ENCODE peak calls at places on chromosomes 6 and 20, in six cellular contexts. H is cardiac fibroblast, W is GM23338, L is A549, G is GM12865, N is hepatocyte. Y is an unnamed sample.

GRCh38 chr20:47708953-47709833 is 76.1 kb downstream of the SULF2 start:
- DNase-seq in H (no peak), G (no peak), L (no peak), W (no peak), N (no peak), Y (no peak)

GRCh38 chr6:139323511-139324445 is 32.0 kb upstream of the TXLNB start:
- DNase-seq in W (peak; percentile 86), L (peak; percentile 3), H (peak; percentile 92), G (peak; percentile 61), N (peak; percentile 51), Y (peak; percentile 40)

GRCh38 chr20:37503256-37503927 is 17.7 kb upstream of the NNAT start:
- DNase-seq in W (no peak), H (no peak), L (no peak), N (no peak), G (no peak), Y (no peak)

GRCh38 chr20:47665221-47665991 is 119.9 kb downstream of the SULF2 start:
- DNase-seq in H (no peak), L (no peak), W (no peak), G (no peak), N (no peak), Y (no peak)

GRCh38 chr20:33031531-33031930 is at the start of gene BPIFB6:
- DNase-seq in W (no peak), H (no peak), N (no peak), L (no peak), G (no peak), Y (no peak)

GRCh38 chr20:9160760-9161159 is 91.9 kb downstream of the PLCB4 start:
- DNase-seq in G (no peak), N (no peak), L (no peak), W (no peak), H (no peak), Y (no peak)

GRCh38 chr6:52662031-52662430 is 8.9 kb upstream of the TMEM14A start:
- DNase-seq in W (no peak), N (no peak), L (no peak), H (no peak), G (no peak), Y (no peak)

GRCh38 chr6:169969372-169970099 is 218.1 kb downstream of the ERMARD start:
- DNase-seq in G (no peak), W (no peak), H (no peak), L (no peak), N (no peak), Y (no peak)

GRCh38 chr6:43616728-43617472 is 12.2 kb downstream of the GTPBP2 start:
- DNase-seq in N (no peak), W (no peak), L (no peak), H (no peak), G (no peak), Y (no peak)

GRCh38 chr6:26457407-26457795 is 354 bp upstream of the BTN2A1 start:
- DNase-seq in N (peak; percentile 45), G (no peak), H (no peak), L (no peak), W (peak; percentile 70), Y (no peak)

GRCh38 chr6:84411060-84411629 is 183.7 kb upstream of the CEP162 start:
- DNase-seq in G (no peak), W (no peak), N (no peak), H (peak; percentile 75), L (peak; percentile 4), Y (no peak)

GRCh38 chr6:170066679-170067078 is 224.2 kb downstream of the DLL1 start:
- DNase-seq in H (no peak), W (no peak), L (no peak), N (no peak), G (no peak), Y (no peak)

GRCh38 chr6:7721654-7722053 is 4.2 kb upstream of the BMP6 start:
- DNase-seq in H (peak; percentile 73), W (no peak), G (peak; percentile 56), N (peak; percentile 16), L (peak; percentile 55), Y (peak; percentile 48)

GRCh38 chr20:63135411-63135810 is 80.5 kb downstream of the YTHDF1 start:
- DNase-seq in N (no peak), H (no peak), L (no peak), W (peak; percentile 60), G (no peak), Y (no peak)

GRCh38 chr6:1391692-1392309 is 2.4 kb downstream of the FOXF2 start:
- DNase-seq in H (no peak), L (no peak), W (no peak), G (no peak), N (no peak), Y (no peak)

GRCh38 chr6:130406935-130407532 is 41.2 kb downstream of the TMEM200A start:
- DNase-seq in N (no peak), W (no peak), L (no peak), H (no peak), G (no peak), Y (no peak)

GRCh38 chr6:162621246-162621645 is 106.3 kb downstream of the PRKN start:
- DNase-seq in G (peak; percentile 15), N (peak; percentile 56), W (peak; percentile 14), L (no peak), H (no peak), Y (no peak)

GRCh38 chr6:51959744-51960383 is 127.5 kb downstream of the PKHD1 start:
- DNase-seq in H (peak; percentile 73), G (peak; percentile 81), N (peak; percentile 83), W (peak; percentile 86), L (peak; percentile 62), Y (peak; percentile 40)

GRCh38 chr20:956330-956951 is 40.3 kb upstream of the ANGPT4 start:
- DNase-seq in H (peak; percentile 65), L (peak; percentile 77), N (peak; percentile 78), W (peak; percentile 91), G (peak; percentile 72), Y (peak; percentile 88)

GRCh38 chr6:168132531-168133184 is 53.6 kb upstream of the FRMD1 start:
- DNase-seq in G (no peak), L (peak; percentile 49), H (peak; percentile 78), N (peak; percentile 73), W (peak; percentile 88), Y (no peak)

GRCh38 chr20:19404836-19405235 is 192.4 kb downstream of the SLC24A3 start:
- DNase-seq in N (no peak), H (peak; percentile 38), W (no peak), G (no peak), L (no peak), Y (no peak)

GRCh38 chr20:57953638-57954037 is 243.8 kb upstream of the PMEPA1 start:
- DNase-seq in L (no peak), W (no peak), H (no peak), N (no peak), G (no peak), Y (no peak)

GRCh38 chr20:19308151-19308550 is 95.7 kb downstream of the SLC24A3 start:
- DNase-seq in H (no peak), L (no peak), W (no peak), N (no peak), G (no peak), Y (no peak)

GRCh38 chr6:12968290-12968689 is 251.7 kb downstream of the PHACTR1 start:
- DNase-seq in L (no peak), N (no peak), W (no peak), H (no peak), G (no peak), Y (no peak)

GRCh38 chr20:36957875-36958667 is 6.6 kb upstream of the SAMHD1 start:
- DNase-seq in G (no peak), H (no peak), N (no peak), L (no peak), W (no peak), Y (no peak)

GRCh38 chr6:24935323-24935722 is 437 bp downstream of the RIPOR2 start:
- DNase-seq in H (peak; percentile 8), N (no peak), W (no peak), G (no peak), L (no peak), Y (no peak)

GRCh38 chr20:50546729-50547314 is 36.6 kb downstream of the PTPN1 start:
- DNase-seq in G (peak; percentile 62), H (no peak), N (no peak), W (no peak), L (no peak), Y (no peak)

GRCh38 chr20:45817652-45818194 is 5.3 kb downstream of the UBE2C start:
- DNase-seq in L (no peak), N (no peak), G (no peak), H (peak; percentile 89), W (no peak), Y (no peak)

GRCh38 chr20:10536531-10536930 is 101.4 kb downstream of the SLX4IP start:
- DNase-seq in W (peak; percentile 77), L (peak; percentile 52), N (peak; percentile 64), H (peak; percentile 39), G (no peak), Y (no peak)
- TF ChIP-seq CTCF in W (peak; percentile 86), L (peak; percentile 68), N (peak; percentile 52), H (peak; percentile 47), G (peak; percentile 30), Y (peak; percentile 43)

DNA sequence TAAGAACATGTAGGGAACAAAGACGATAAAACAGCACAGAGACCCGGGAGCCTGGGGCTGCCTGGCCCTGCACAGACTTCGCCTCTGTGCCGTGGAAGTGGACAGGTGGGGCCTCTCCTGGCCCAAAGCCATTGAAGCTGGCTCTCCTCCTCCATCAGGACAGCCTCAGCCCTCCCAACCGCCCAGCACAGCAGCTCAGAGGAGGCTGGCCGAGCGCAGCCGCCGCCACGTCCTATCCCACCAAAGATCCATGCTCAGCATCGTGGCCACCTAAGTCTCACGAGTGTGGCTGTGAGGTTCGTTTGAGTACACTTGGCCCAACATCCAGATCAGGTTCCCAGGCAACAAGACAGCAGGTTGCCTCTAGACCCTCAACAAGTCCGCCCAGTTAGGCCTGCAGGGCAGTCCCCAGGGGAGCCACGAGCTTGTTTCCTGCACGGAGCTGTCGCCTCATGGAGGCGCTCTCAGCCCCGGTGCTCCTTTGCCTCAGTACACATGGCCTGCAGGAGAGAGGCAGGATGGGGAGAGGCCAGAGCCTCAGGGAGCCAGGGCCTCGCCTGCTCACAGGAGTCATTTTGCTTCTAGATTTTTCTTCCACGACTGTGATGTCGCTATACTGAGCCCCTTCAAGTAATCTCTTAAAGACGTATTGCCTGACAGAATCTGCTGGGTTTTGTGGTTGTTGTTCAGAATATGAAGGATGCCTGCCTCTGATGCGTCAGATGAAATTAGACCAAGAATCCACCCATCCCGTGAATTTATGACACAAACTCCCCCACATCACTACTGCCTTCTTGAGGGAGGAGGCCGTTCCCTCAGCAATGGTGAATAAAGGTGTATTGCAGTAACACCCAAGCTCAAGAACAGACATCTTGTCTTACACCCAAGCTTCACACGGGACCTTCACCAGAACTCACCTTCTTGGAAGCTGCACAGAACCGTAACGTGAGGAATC is 102.7 kb downstream of the RNASET2 start:
- DNase-seq in L (no peak), G (no peak), N (no peak), W (peak; percentile 56), H (no peak), Y (no peak)
- TF ChIP-seq CTCF in L (no peak), G (no peak), N (no peak), W (peak; percentile 76), H (no peak), Y (no peak)

GRCh38 chr6:152669894-152670293 is 27.8 kb upstream of the MYCT1 start:
- DNase-seq in G (peak; percentile 37), N (no peak), L (peak; percentile 29), H (peak; percentile 71), W (peak; percentile 53), Y (peak; percentile 16)
- TF ChIP-seq CTCF in G (peak; percentile 23), N (peak; percentile 55), L (peak; percentile 63), H (peak; percentile 48), W (peak; percentile 60), Y (no peak)

DNA sequence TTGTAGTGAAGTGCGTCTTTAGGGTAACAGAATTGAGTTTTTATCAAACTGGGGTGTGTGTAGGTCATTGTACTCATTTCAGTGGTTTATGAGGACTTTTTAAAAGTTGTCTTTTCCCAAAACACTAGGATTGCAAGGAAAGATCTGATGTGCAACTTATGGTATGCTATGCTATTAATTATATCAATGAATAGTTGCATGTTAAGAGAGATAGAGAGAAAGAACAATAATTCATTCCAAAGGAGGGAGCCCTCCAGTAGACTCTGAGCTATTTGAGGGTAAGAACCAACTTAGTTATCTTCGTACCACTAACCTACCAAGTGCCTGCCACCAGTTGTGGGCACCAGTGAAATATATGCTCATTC is 117.1 kb downstream of the RNF144B start:
- DNase-seq in H (no peak), L (no peak), W (no peak), G (no peak), N (no peak), Y (no peak)
- TF ChIP-seq CTCF in H (no peak), L (no peak), W (no peak), G (no peak), N (no peak), Y (no peak)